ENCODE peak calls at places on chromosomes 11 and 22, in ten cellular contexts. E is stomach, G is cardiac muscle cell, M is prostate gland, Z is AG09309, J is endodermal cell, X is heart right ventricle, R is left ventricle myocardium inferior, K is IMR-90, O is breast epithelium. L is an unnamed sample.

GRCh38 chr11:31819533-31820437 is 8.7 kb upstream of the PAX6 start:
- DNase-seq in E (no peak), G (no peak), M (no peak), Z (no peak), J (peak; percentile 87), X (no peak), R (no peak), K (no peak), O (no peak), L (no peak)

GRCh38 chr22:43996981-43997265 is 27.2 kb upstream of the PARVB start:
- DNase-seq in E (no peak), G (no peak), M (no peak), Z (no peak), J (peak; percentile 76), X (no peak), R (no peak), K (no peak), O (no peak), L (no peak)

GRCh38 chr11:83156150-83156995 is 558 bp upstream of the PCF11 start:
- DNase-seq in E (peak; percentile 99), G (peak; percentile 100), M (peak; percentile 99), Z (peak; percentile 100), J (peak; percentile 99), X (peak; percentile 98), R (no peak), K (peak; percentile 100), O (peak; percentile 100), L (peak; percentile 100)

GRCh38 chr11:11864803-11865202 is 23.0 kb downstream of the USP47 start:
- DNase-seq in E (no peak), G (no peak), M (no peak), Z (no peak), J (no peak), X (no peak), R (no peak), K (no peak), O (no peak), L (no peak)

GRCh38 chr22:46074771-46075551 is 75.4 kb upstream of the PPARA start:
- DNase-seq in E (peak; percentile 33), G (no peak), M (no peak), Z (no peak), J (no peak), X (peak; percentile 21), R (peak; percentile 20), K (no peak), O (no peak), L (no peak)

GRCh38 chr11:59062602-59063529 is 23.2 kb upstream of the GLYATL1B start:
- DNase-seq in E (no peak), G (peak; percentile 9), M (no peak), Z (no peak), J (no peak), X (no peak), R (no peak), K (no peak), O (no peak), L (peak; percentile 19)

GRCh38 chr11:91005458-91005857 is 782.6 kb upstream of the CHORDC1 start:
- DNase-seq in E (no peak), G (no peak), M (no peak), Z (no peak), J (no peak), X (no peak), R (no peak), K (no peak), O (no peak), L (no peak)

GRCh38 chr11:133951484-133952198 is 5.1 kb downstream of the IGSF9B start:
- DNase-seq in E (no peak), G (peak; percentile 40), M (no peak), Z (no peak), J (peak; percentile 82), X (no peak), R (no peak), K (peak; percentile 4), O (peak; percentile 38), L (peak; percentile 24)

GRCh38 chr11:65852508-65853248 is 5.3 kb downstream of the CFL1 start:
- DNase-seq in E (no peak), G (no peak), M (no peak), Z (no peak), J (no peak), X (no peak), R (no peak), K (no peak), O (no peak), L (no peak)

GRCh38 chr11:65854871-65855837 is 2.8 kb downstream of the CFL1 start:
- DNase-seq in E (no peak), G (no peak), M (no peak), Z (no peak), J (no peak), X (no peak), R (no peak), K (no peak), O (no peak), L (no peak)

GRCh38 chr11:65851811-65852507 is 6.0 kb downstream of the CFL1 start:
- DNase-seq in E (no peak), G (no peak), M (no peak), Z (no peak), J (no peak), X (no peak), R (no peak), K (no peak), O (no peak), L (no peak)

GRCh38 chr11:65854161-65854592 is 3.8 kb downstream of the CFL1 start:
- DNase-seq in E (peak; percentile 68), G (no peak), M (no peak), Z (no peak), J (no peak), X (no peak), R (no peak), K (no peak), O (no peak), L (no peak)

DNA sequence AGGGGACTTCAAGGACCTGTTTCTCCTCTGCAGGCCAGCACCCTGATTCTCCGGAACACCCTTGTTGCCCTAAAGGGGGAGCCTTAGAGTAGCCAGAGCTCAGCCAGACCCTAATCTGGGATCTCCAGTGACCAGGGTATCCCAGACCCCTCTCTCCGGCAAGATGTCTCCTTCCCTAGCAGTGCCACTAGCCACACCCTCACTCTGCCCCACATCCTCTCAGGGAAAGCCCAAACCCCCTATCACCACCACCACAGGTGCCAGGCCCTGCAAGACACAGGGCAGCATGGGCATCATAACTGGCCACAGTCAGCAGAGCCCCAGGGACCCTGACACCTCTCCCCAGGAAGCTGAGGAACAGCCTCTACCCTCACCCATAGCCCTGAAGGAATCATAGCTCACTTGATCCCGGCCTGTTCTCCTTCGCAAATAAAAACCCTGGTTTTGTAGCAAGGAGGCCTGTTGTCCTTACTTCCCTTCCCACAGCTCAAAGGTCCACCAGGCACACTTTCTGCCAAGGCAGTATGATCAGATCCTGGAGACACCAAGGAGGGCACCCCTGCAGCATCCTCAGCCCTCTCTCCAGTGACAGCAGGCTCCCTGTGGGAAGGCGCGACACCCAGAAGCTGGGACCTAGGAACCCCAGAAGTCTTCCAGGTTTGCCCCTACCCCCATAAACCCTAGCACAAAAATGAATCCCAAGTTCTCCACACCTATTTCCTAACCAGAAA is 4.6 kb downstream of the CFL1 start:
- DNase-seq in E (no peak), G (no peak), M (no peak), Z (no peak), J (peak; percentile 69), X (no peak), R (no peak), K (no peak), O (no peak), L (no peak)
- TF ChIP-seq CTCF in E (no peak), G (peak; percentile 10), M (no peak), Z (no peak), J (peak; percentile 51), X (no peak), R (no peak), K (no peak), O (no peak), L (peak; percentile 11)

GRCh38 chr11:1554981-1555712 is 16.9 kb downstream of the DUSP8 start:
- DNase-seq in E (no peak), G (no peak), M (no peak), Z (no peak), J (peak; percentile 39), X (no peak), R (no peak), K (no peak), O (no peak), L (no peak)

GRCh38 chr11:1557168-1557884 is 14.7 kb downstream of the DUSP8 start:
- DNase-seq in E (no peak), G (no peak), M (no peak), Z (no peak), J (peak; percentile 45), X (no peak), R (no peak), K (no peak), O (no peak), L (no peak)

GRCh38 chr11:1555713-1556153 is 16.3 kb downstream of the DUSP8 start:
- DNase-seq in E (no peak), G (no peak), M (no peak), Z (no peak), J (peak; percentile 54), X (no peak), R (no peak), K (no peak), O (no peak), L (no peak)

GRCh38 chr11:1556278-1557167 is 15.5 kb downstream of the DUSP8 start:
- DNase-seq in E (no peak), G (no peak), M (no peak), Z (no peak), J (peak; percentile 69), X (no peak), R (no peak), K (no peak), O (no peak), L (no peak)

DNA sequence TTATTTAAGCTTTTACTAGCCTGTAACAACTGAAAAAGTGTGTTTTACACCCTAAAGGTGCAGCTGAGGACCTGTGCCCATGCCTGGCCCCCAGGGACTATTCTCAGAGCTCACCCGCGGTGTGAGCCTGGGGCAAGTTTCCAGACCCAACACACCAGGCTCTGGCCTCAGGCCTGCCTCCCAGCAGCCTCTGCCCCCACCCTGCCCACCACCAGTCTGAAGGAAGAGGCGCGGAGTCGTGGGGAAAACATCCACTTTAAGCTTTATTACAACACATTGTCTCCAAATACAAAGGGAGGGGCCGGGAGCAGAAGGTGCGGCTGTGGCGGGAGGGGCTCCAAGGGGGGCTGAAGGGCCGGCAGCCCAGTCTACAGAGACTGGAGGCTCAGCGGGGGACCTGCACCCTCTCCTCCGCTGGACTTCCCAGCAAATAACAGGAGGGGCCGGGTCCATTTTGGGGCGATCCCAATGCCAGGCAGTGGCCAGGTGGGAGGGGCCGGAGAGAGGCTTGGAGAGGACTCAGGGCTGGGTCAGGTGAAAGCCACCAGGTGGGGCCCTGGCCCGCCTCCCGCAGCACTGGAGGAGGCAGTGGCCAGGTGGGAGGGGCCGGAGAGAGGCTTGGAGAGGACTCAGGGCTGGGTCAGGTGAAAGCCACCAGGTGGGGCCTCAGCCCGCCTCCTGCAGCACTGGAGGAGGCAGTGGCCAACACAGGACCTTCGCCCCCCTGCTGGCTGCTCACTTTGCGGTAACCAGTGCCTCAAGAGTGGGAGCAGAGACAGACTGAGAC is 18.1 kb downstream of the DUSP8 start:
- DNase-seq in E (peak; percentile 94), G (no peak), M (no peak), Z (no peak), J (peak; percentile 91), X (no peak), R (no peak), K (no peak), O (peak; percentile 74), L (no peak)
- TF ChIP-seq CTCF in E (peak; percentile 53), G (no peak), M (no peak), Z (no peak), J (peak; percentile 62), X (no peak), R (no peak), K (no peak), O (no peak), L (no peak)

DNA sequence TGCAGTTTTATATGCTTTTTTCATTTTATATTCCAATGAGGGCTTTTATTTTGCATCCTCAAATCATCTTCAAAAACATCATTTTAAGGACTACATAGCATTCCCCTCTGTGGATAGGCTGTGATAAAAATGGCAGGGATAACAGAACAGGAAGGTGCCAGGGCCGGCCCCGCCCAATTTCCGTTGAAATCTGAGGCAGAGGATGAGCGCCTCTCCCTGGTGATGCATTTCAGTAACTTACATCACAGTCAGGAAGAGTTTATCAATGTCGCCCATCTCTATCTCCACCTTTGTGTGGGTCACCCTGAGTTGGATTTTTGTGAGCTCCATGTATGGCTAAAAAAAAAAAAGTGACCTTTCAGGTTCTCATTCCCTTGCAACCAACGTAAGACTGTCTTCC is 201.6 kb downstream of the DSCAML1 start:
- DNase-seq in E (no peak), G (no peak), M (no peak), Z (no peak), J (no peak), X (no peak), R (no peak), K (no peak), O (no peak), L (no peak)
- TF ChIP-seq CTCF in E (no peak), G (no peak), M (no peak), Z (no peak), J (peak; percentile 37), X (no peak), R (no peak), K (no peak), O (no peak), L (no peak)

GRCh38 chr11:116605543-116605942 is 167.2 kb downstream of the BUD13 start:
- DNase-seq in E (peak; percentile 30), G (peak; percentile 46), M (no peak), Z (no peak), J (peak; percentile 98), X (no peak), R (no peak), K (peak; percentile 11), O (no peak), L (peak; percentile 20)
- TF ChIP-seq CTCF in E (no peak), G (peak; percentile 58), M (no peak), Z (peak; percentile 29), J (peak; percentile 89), X (no peak), R (peak; percentile 51), K (peak; percentile 20), O (no peak), L (peak; percentile 35)

L was measured in fibroblast of villous mesenchyme.